ENCODE peak calls at places on chromosomes 1 and 21, in five cellular contexts. K is breast epithelium, E is HL-60, C is SK-N-MC, X is SK-N-SH. V is an unnamed sample.

GRCh38 chr21:31553926-31554325 is 105.6 kb upstream of the SOD1 start:
- DNase-seq in K (no peak), E (no peak), C (no peak), X (no peak), V (no peak)

GRCh38 chr1:185200889-185201288 is 43.9 kb downstream of the SWT1 start:
- DNase-seq in K (no peak), E (no peak), C (no peak), X (no peak), V (no peak)

GRCh38 chr1:109890115-109890953 is 20.3 kb upstream of the CSF1 start:
- DNase-seq in K (no peak), E (no peak), C (no peak), X (no peak), V (no peak)

GRCh38 chr21:44530903-44531605 is 8.9 kb downstream of the KRTAP10-1 start:
- DNase-seq in K (no peak), E (no peak), C (no peak), X (no peak), V (peak)

GRCh38 chr1:42146916-42147320 is 6.3 kb upstream of the GUCA2B start:
- DNase-seq in K (peak), E (peak), C (no peak), X (peak), V (peak)

GRCh38 chr1:170239445-170239844 is 93.7 kb downstream of the NTMT2 start:
- DNase-seq in K (no peak), E (no peak), C (no peak), X (no peak), V (no peak)

GRCh38 chr1:153260980-153261792 is 1.7 kb downstream of the LORICRIN start:
- DNase-seq in K (no peak), E (no peak), C (no peak), X (peak), V (no peak)

GRCh38 chr1:242784807-242785206 is 260.3 kb upstream of the PLD5 start:
- DNase-seq in K (peak), E (no peak), C (no peak), X (no peak), V (no peak)

GRCh38 chr1:3479511-3480368 is 25.3 kb downstream of the ARHGEF16 start:
- DNase-seq in K (no peak), E (no peak), C (no peak), X (no peak), V (no peak)

GRCh38 chr1:39006287-39006686 is 15.2 kb downstream of the AKIRIN1 start:
- DNase-seq in K (no peak), E (no peak), C (no peak), X (no peak), V (no peak)

GRCh38 chr1:39001516-39002389 is 10.7 kb downstream of the AKIRIN1 start:
- DNase-seq in K (no peak), E (no peak), C (no peak), X (no peak), V (no peak)

GRCh38 chr1:39003787-39004186 is 12.7 kb downstream of the AKIRIN1 start:
- DNase-seq in K (no peak), E (no peak), C (no peak), X (no peak), V (no peak)

GRCh38 chr1:39003464-39003752 is 12.3 kb downstream of the AKIRIN1 start:
- DNase-seq in K (no peak), E (no peak), C (no peak), X (no peak), V (no peak)

GRCh38 chr1:39006726-39007645 is 15.9 kb downstream of the AKIRIN1 start:
- DNase-seq in K (no peak), E (no peak), C (no peak), X (no peak), V (no peak)
- TF ChIP-seq POLR2AphosphoS5 in K (no peak), E (peak), C (no peak), X (no peak), V (no peak)

GRCh38 chr1:84773195-84773594 is 82.9 kb upstream of the SSX2IP start:
- DNase-seq in K (no peak), E (no peak), C (no peak), X (no peak), V (no peak)

GRCh38 chr1:84772428-84772943 is 82.2 kb upstream of the SSX2IP start:
- DNase-seq in K (peak), E (peak), C (peak), X (peak), V (peak)

GRCh38 chr1:84773933-84774497 is 83.8 kb upstream of the SSX2IP start:
- DNase-seq in K (no peak), E (no peak), C (no peak), X (no peak), V (no peak)

GRCh38 chr1:84776639-84777038 is 86.4 kb upstream of the SSX2IP start:
- DNase-seq in K (no peak), E (no peak), C (no peak), X (no peak), V (no peak)

GRCh38 chr1:84774674-84775548 is 84.7 kb upstream of the SSX2IP start:
- DNase-seq in K (no peak), E (no peak), C (no peak), X (no peak), V (no peak)
- TF ChIP-seq POLR2AphosphoS5 in K (no peak), E (no peak), C (no peak), X (no peak), V (no peak)

DNA sequence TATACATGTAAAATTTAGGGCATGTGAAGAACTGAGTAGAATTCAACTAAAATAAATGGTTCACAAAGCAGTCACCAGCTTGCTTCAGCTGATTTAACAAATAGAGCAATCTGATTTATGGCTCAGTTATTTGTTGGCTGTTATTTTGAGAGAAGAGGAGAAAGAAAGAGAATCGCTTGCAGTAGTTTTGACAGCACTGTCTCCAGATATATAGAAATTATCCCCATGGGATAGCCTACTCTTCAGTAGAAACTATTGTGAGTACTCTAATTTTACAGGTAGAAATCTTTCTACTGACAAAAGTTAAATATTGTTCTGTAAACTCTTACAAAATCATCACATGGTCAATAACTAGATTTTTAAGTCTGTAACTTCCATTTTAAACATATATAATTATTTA is 1098.2 kb downstream of the MRPL39 start:
- DNase-seq in K (no peak), E (no peak), C (no peak), X (no peak), V (no peak)
- TF ChIP-seq POLR2AphosphoS5 in K (no peak), E (no peak), C (no peak), X (no peak), V (no peak)

DNA sequence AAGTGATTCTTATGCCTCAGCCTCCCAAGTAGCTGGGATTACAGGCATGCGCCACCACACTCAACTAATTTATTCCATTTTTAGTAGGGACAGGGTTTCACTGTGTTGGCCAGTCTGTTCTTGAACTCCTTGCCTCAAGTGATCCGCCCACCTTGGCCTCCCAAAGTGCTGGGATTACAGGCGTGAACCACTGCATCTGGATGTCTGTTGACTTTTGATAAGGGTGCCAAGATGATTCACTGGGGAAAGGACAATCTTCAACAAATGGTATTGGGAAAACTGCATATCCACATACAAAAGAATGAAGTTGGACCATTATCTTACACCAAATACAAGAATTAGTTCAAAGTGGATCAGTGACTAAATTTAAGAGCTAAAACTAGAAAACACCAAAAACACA is 19.8 kb downstream of the RO60 start:
- DNase-seq in K (no peak), E (no peak), C (no peak), X (no peak), V (no peak)
- TF ChIP-seq POLR2AphosphoS5 in K (no peak), E (no peak), C (no peak), X (no peak), V (no peak)

GRCh38 chr1:61450454-61451213 is 274.3 kb downstream of the TM2D1 start:
- DNase-seq in K (no peak), E (no peak), C (no peak), X (no peak), V (peak)

GRCh38 chr1:61455400-61455799 is 269.5 kb downstream of the TM2D1 start:
- DNase-seq in K (no peak), E (no peak), C (no peak), X (no peak), V (no peak)

GRCh38 chr1:61452354-61452990 is 272.5 kb downstream of the TM2D1 start:
- DNase-seq in K (no peak), E (no peak), C (peak), X (no peak), V (no peak)

GRCh38 chr1:61451214-61451968 is 273.6 kb downstream of the TM2D1 start:
- DNase-seq in K (no peak), E (no peak), C (peak), X (no peak), V (no peak)

GRCh38 chr1:61453111-61453961 is 271.6 kb downstream of the TM2D1 start:
- DNase-seq in K (peak), E (peak), C (peak), X (peak), V (peak)
- TF ChIP-seq POLR2AphosphoS5 in K (peak), E (no peak), C (no peak), X (no peak), V (no peak)

DNA sequence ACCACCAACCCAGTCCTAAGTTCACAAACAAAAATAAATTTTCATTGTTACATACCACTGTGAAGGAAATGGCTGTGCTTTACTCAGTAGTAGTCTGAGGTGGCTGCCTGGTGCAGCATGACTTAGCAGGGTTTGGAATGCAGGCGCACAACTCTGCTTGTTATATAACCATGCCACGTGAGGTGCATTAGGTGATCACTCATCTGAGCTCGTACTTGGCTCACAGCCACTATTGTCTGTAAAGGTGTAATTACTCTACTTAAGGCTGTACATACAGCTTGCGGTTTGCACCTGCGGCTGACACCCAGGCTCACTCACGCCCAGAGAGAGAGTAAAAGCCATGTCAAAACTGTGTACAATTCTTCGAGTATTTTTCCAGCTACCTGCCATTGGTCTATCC is 599.4 kb downstream of the LTN1 start:
- DNase-seq in K (no peak), E (no peak), C (no peak), X (no peak), V (peak)
- TF ChIP-seq POLR2AphosphoS5 in K (no peak), E (no peak), C (no peak), X (no peak), V (peak)

GRCh38 chr1:98556521-98557158 is 104.9 kb upstream of the SNX7 start:
- DNase-seq in K (no peak), E (no peak), C (no peak), X (no peak), V (no peak)
- TF ChIP-seq POLR2AphosphoS5 in K (no peak), E (no peak), C (no peak), X (no peak), V (no peak)

GRCh38 chr21:36540700-36541099 is 60.8 kb upstream of the CLDN14 start:
- DNase-seq in K (no peak), E (no peak), C (no peak), X (no peak), V (no peak)

GRCh38 chr21:36542312-36543101 is 62.6 kb upstream of the CLDN14 start:
- DNase-seq in K (no peak), E (no peak), C (no peak), X (no peak), V (peak)

GRCh38 chr21:36538761-36539160 is 58.8 kb upstream of the CLDN14 start:
- DNase-seq in K (no peak), E (no peak), C (no peak), X (no peak), V (no peak)

GRCh38 chr21:36541721-36542139 is 61.8 kb upstream of the CLDN14 start:
- DNase-seq in K (no peak), E (no peak), C (no peak), X (no peak), V (no peak)

DNA sequence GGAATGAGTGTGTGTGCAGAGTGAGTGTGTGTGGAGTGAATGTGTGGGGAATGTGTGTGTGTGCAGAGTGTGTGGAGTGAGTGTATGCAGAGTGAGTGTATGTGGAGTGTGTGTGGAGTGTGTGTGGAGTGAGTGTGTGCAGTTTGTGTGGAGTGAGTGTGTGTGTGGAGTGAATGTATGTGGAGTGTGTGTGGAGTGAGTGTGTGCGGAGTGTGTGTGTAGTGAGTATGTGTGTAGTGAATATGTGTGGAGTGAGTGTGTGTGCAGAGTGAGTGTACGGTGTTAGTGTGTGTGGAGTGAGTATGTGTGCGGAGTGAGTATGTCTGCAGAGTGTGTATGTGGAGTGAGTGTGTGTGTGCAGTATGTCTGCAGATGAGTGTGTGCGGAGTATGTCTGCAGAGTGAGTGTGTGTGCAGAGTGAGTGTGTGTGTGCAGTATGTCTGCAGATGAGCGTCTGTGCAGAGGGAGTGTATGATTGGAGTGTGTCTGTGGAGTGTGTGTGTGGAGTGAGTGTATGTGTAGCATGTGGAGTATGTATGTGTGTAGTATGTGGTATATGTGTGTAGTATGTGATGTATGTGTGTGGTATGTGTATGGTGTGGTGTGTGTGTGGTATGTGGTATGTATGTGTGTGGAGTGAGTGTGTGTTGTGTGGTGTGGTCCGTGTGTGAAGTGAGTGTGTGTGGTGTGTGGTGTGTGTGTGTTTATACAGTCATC is 59.7 kb upstream of the CLDN14 start:
- DNase-seq in K (no peak), E (no peak), C (no peak), X (no peak), V (no peak)
- TF ChIP-seq POLR2AphosphoS5 in K (no peak), E (no peak), C (no peak), X (no peak), V (no peak)